ENCODE peak calls at places on chromosomes 2 and 18, in eight cellular contexts. X is tibial artery, V is fibroblast of lung, Y is AG09309, C is lower lobe of right lung, S is transverse colon, I is IMR-90, U is brain microvascular endothelial cell. W is an unnamed sample.

GRCh38 chr18:9949861-9950260 is 36.0 kb downstream of the VAPA start:
- DNase-seq in V (no peak), C (no peak), S (no peak), X (no peak), Y (no peak), U (no peak), I (no peak), W (no peak)

GRCh38 chr2:38371235-38371634 is 5.8 kb downstream of the ATL2 start:
- DNase-seq in C (no peak), I (no peak), U (no peak), V (no peak), X (no peak), S (no peak), Y (no peak), W (no peak)

GRCh38 chr2:143901185-143901842 is 618.6 kb downstream of the ZEB2 start:
- DNase-seq in X (no peak), S (no peak), Y (peak; percentile 61), V (peak; percentile 73), C (no peak), U (peak; percentile 31), I (peak; percentile 91), W (peak; percentile 90)

GRCh38 chr2:168119519-168120141 is 127.8 kb downstream of the STK39 start:
- DNase-seq in U (peak; percentile 69), V (peak; percentile 82), C (no peak), S (no peak), I (peak; percentile 76), Y (peak; percentile 17), X (no peak), W (peak; percentile 78)

GRCh38 chr2:240961878-240962277 is 36.5 kb upstream of the SNED1 start:
- DNase-seq in X (no peak), V (no peak), C (no peak), I (no peak), U (no peak), Y (no peak), S (no peak), W (no peak)

GRCh38 chr2:206381881-206382280 is 61.5 kb upstream of the ADAM23 start:
- DNase-seq in Y (no peak), V (no peak), S (no peak), U (no peak), X (no peak), C (no peak), I (no peak), W (no peak)

GRCh38 chr18:45854036-45854586 is 28.6 kb downstream of the SIGLEC15 start:
- DNase-seq in X (no peak), Y (no peak), U (no peak), I (no peak), S (no peak), V (no peak), C (no peak), W (no peak)

GRCh38 chr2:147100406-147101035 is 744.3 kb upstream of the ACVR2A start:
- DNase-seq in I (peak; percentile 0), Y (no peak), S (no peak), X (no peak), U (no peak), V (peak; percentile 48), C (no peak), W (peak; percentile 53)

GRCh38 chr2:172442072-172442895 is 14.9 kb downstream of the ITGA6 start:
- DNase-seq in Y (peak; percentile 74), S (peak; percentile 87), I (peak; percentile 97), V (peak; percentile 93), X (no peak), C (no peak), U (peak; percentile 90), W (peak; percentile 96)

GRCh38 chr18:23958036-23958435 is 56.5 kb upstream of the TTC39C start:
- DNase-seq in X (peak; percentile 87), I (no peak), C (no peak), S (peak; percentile 46), U (no peak), V (peak; percentile 37), Y (no peak), W (peak; percentile 22)

GRCh38 chr2:68134554-68134953 is 23.1 kb upstream of the PNO1 start:
- DNase-seq in C (no peak), I (no peak), V (no peak), U (no peak), Y (no peak), S (peak; percentile 71), X (no peak), W (no peak)

DNA sequence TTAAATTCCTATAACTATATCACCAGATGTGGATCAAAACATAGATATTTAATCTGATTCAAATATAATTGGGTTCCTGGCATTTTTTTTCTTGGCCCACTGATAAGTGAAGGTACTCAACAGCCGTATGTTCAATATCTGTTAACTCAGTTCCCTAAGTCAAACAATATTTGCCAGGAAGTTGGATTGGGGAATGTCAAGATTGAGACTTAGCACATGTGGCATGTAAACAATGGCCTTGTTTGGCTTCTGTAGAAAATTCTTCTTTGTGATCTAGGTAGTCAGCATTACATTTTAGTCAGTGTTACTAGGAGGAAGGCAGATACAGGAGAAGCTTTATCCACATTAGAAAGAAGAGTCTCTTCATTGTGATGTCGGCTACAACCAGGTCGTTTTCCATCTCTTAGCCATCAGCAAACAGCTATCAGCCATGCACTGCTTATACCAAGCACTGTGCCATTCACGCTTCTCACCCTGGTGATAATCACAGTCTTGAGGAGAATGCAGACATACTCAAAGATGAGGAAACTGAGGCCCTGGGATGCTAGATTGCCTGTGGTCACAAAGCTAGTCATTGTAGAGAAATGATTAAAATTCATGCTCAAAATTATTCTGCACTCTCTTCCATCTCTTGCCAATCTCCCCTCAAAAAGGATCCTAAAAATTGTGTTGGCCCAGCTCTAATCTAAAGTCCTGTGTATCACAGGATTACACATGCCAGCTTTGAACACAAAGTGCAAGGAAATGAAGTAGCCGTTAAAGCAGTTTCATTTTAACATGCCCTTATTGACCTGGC is 3.1 kb downstream of the GALNT5 start:
- DNase-seq in I (no peak), Y (no peak), U (no peak), C (no peak), X (no peak), S (no peak), V (no peak), W (no peak)
- H3K4me3 ChIP-seq in I (peak overlapping the region; percentile 66), Y (peak overlapping the region; percentile 17), U (no peak overlapping the region), C (peak overlapping the region; percentile 51), X (no peak overlapping the region), S (peak overlapping the region; percentile 2), V (peak overlapping the region; percentile 37), W (no peak overlapping the region)

DNA sequence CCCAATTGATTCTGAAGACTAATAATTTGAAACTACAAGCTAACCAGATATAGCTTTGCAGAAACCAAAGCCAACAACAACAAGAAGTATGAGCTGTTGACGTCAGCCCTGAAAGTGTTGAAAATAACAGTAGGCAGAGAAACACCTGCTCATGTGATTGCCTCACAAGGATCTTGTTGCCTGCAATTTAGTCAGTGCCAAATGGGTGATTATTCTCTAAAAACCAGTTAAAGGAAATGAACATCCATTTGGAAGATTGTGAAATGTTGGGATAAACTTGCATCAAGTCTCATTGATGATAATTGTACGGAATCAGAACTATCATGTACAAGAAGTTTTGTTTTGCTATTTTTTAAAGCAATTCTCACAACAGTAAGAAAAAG is 2.8 kb downstream of the CYTIP start:
- DNase-seq in U (no peak), X (no peak), V (peak; percentile 12), S (peak; percentile 32), C (no peak), I (no peak), Y (no peak), W (no peak)
- H3K4me3 ChIP-seq in U (no peak overlapping the region), X (no peak overlapping the region), V (no peak overlapping the region), S (peak overlapping the region; percentile 28), C (peak overlapping the region; percentile 50), I (no peak overlapping the region), Y (no peak overlapping the region), W (no peak overlapping the region)

GRCh38 chr18:31686572-31686971 is 2.2 kb upstream of the B4GALT6 start:
- DNase-seq in C (no peak), V (no peak), I (no peak), X (no peak), U (no peak), S (no peak), Y (no peak), W (no peak)
- H3K4me3 ChIP-seq in C (no peak overlapping the region), V (no peak overlapping the region), I (no peak overlapping the region), X (no peak overlapping the region), U (no peak overlapping the region), S (no peak overlapping the region), Y (no peak overlapping the region), W (no peak overlapping the region)

GRCh38 chr18:48868468-48869466 is 82.0 kb downstream of the SMAD7 start:
- DNase-seq in Y (no peak), C (peak; percentile 62), V (no peak), I (peak; percentile 34), X (no peak), U (no peak), S (peak; percentile 19), W (no peak)
- H3K4me3 ChIP-seq in Y (no peak overlapping the region), C (no peak overlapping the region), V (no peak overlapping the region), I (no peak overlapping the region), X (no peak overlapping the region), U (no peak overlapping the region), S (no peak overlapping the region), W (no peak overlapping the region)

GRCh38 chr2:20438334-20439192 is 8.3 kb upstream of the RHOB start:
- DNase-seq in C (no peak), V (peak; percentile 99), Y (no peak), S (peak; percentile 57), U (peak; percentile 69), X (peak; percentile 88), I (peak; percentile 94), W (peak; percentile 86)

GRCh38 chr2:20439193-20439475 is 7.7 kb upstream of the RHOB start:
- DNase-seq in U (peak; percentile 61), I (peak; percentile 49), C (no peak), S (peak; percentile 31), Y (no peak), V (peak; percentile 62), X (peak; percentile 57), W (peak; percentile 45)

GRCh38 chr2:20439503-20439902 is 7.4 kb upstream of the RHOB start:
- DNase-seq in C (no peak), U (no peak), S (peak; percentile 8), I (no peak), X (peak; percentile 64), Y (no peak), V (peak; percentile 52), W (no peak)

GRCh38 chr2:20436716-20437470 is 10.0 kb upstream of the RHOB start:
- DNase-seq in I (no peak), X (peak; percentile 43), Y (no peak), C (no peak), V (no peak), U (no peak), S (peak; percentile 3), W (no peak)

GRCh38 chr2:20440001-20440560 is 6.8 kb upstream of the RHOB start:
- DNase-seq in I (no peak), U (no peak), S (peak; percentile 2), C (no peak), V (no peak), X (peak; percentile 49), Y (no peak), W (no peak)
- H3K4me3 ChIP-seq in I (no peak overlapping the region), U (no peak overlapping the region), S (no peak overlapping the region), C (no peak overlapping the region), V (no peak overlapping the region), X (no peak overlapping the region), Y (no peak overlapping the region), W (no peak overlapping the region)